ENCODE peak calls at places on chromosomes 13 and 19, in six cellular contexts. I is upper lobe of right lung; E is natural killer cell; V is stimulated activated naive CD8-positive, alpha-beta T cell treated with anti-CD3 and anti-CD28 coated beads, Interleukin-15, amount 100 ng/mL, for 72 hours; X is pancreas; O is RWPE2. S is an unnamed sample.

GRCh38 chr13:86960876-86961275 is 710.3 kb upstream of the SLITRK5 start:
- ATAC-seq in E (no peak), X (no peak), I (no peak), V (no peak), O (no peak), S (no peak)

GRCh38 chr19:42284641-42285341 is 15.7 kb downstream of the CIC start:
- ATAC-seq in I (no peak), O (no peak), V (no peak), X (no peak), E (no peak), S (no peak)

GRCh38 chr19:29495091-29495490 is 30.7 kb upstream of the VSTM2B start:
- ATAC-seq in E (no peak), I (no peak), V (no peak), X (no peak), O (no peak), S (no peak)

GRCh38 chr13:19572280-19572679 is 10.9 kb upstream of the TPTE2 start:
- ATAC-seq in O (no peak), I (no peak), E (no peak), V (no peak), X (no peak), S (no peak)

GRCh38 chr13:46374710-46375109 is 12.3 kb downstream of the RUBCNL start:
- ATAC-seq in X (no peak), E (no peak), V (peak; percentile 62), I (peak; percentile 59), O (no peak), S (no peak)

GRCh38 chr13:95181586-95181985 is 119.7 kb downstream of the ABCC4 start:
- ATAC-seq in I (no peak), E (no peak), V (no peak), X (no peak), O (no peak), S (peak; percentile 54)

GRCh38 chr13:102609696-102610095 is 12.9 kb downstream of the TPP2 start:
- ATAC-seq in E (peak; percentile 21), X (no peak), O (no peak), V (peak; percentile 93), I (no peak), S (peak; percentile 77)

GRCh38 chr13:30181856-30182651 is 125.3 kb downstream of the KATNAL1 start:
- ATAC-seq in I (no peak), O (no peak), X (no peak), V (no peak), E (no peak), S (no peak)

GRCh38 chr13:40313269-40314200 is 352.9 kb downstream of the FOXO1 start:
- ATAC-seq in X (no peak), E (no peak), O (no peak), V (no peak), I (peak; percentile 27), S (no peak)

GRCh38 chr13:72284791-72285190 is 417.8 kb upstream of the DACH1 start:
- ATAC-seq in X (no peak), O (no peak), V (no peak), E (no peak), I (no peak), S (no peak)

GRCh38 chr19:51380379-51380778 is 7.4 kb downstream of the LIM2 start:
- ATAC-seq in E (no peak), X (no peak), V (no peak), I (no peak), O (no peak), S (no peak)

GRCh38 chr13:90362718-90363117 is 984.8 kb upstream of the MIR17HG start:
- ATAC-seq in E (no peak), I (no peak), X (no peak), O (peak; percentile 27), V (no peak), S (no peak)

GRCh38 chr19:18193388-18194207 is 580 bp downstream of the MPV17L2 start:
- ATAC-seq in X (no peak), I (no peak), V (no peak), O (no peak), E (no peak), S (no peak)

GRCh38 chr19:719081-719512 is 10.4 kb downstream of the PALM start:
- ATAC-seq in O (no peak), I (peak; percentile 61), V (no peak), E (no peak), X (peak; percentile 70), S (no peak)

GRCh38 chr19:11766597-11767591 is at the start of gene ZNF441:
- ATAC-seq in X (peak; percentile 96), V (peak; percentile 98), I (peak; percentile 99), O (peak; percentile 95), E (peak; percentile 92), S (peak; percentile 99)

GRCh38 chr19:3627351-3627723 is 747 bp upstream of the CACTIN start:
- ATAC-seq in E (no peak), I (no peak), O (no peak), X (no peak), V (no peak), S (no peak)

GRCh38 chr19:46872967-46873366 is 12.2 kb downstream of the ARHGAP35 start:
- ATAC-seq in I (no peak), O (no peak), V (no peak), X (no peak), E (no peak), S (no peak)

GRCh38 chr19:54232552-54232934 is 9.7 kb upstream of the LILRB3 start:
- ATAC-seq in I (no peak), O (peak; percentile 71), E (no peak), V (no peak), X (no peak), S (no peak)

GRCh38 chr19:4077011-4077382 is 10.3 kb upstream of the ZBTB7A start:
- ATAC-seq in X (peak; percentile 16), E (no peak), I (no peak), V (no peak), O (no peak), S (no peak)

GRCh38 chr19:11435833-11436313 is 438 bp downstream of the PRKCSH start:
- ATAC-seq in O (no peak), E (no peak), V (no peak), I (no peak), X (no peak), S (no peak)

GRCh38 chr13:42660367-42660965 is 86.5 kb downstream of the TNFSF11 start:
- ATAC-seq in I (no peak), O (no peak), V (no peak), E (no peak), X (no peak), S (no peak)

GRCh38 chr13:46855664-46856063 is 41.2 kb downstream of the HTR2A start:
- ATAC-seq in I (no peak), E (no peak), O (no peak), X (no peak), V (no peak), S (no peak)

GRCh38 chr13:92806215-92806614 is 420.4 kb upstream of the GPC6 start:
- ATAC-seq in E (no peak), I (peak; percentile 81), V (peak; percentile 37), O (no peak), X (peak; percentile 91), S (peak; percentile 62)

GRCh38 chr13:31320946-31321345 is 121.2 kb downstream of the B3GLCT start:
- ATAC-seq in X (no peak), E (no peak), I (no peak), V (no peak), O (no peak), S (no peak)

GRCh38 chr13:20939662-20940061 is 37.1 kb upstream of the XPO4 start:
- ATAC-seq in X (no peak), O (no peak), V (no peak), I (peak; percentile 13), E (no peak), S (no peak)

GRCh38 chr19:40365613-40366401 is 17.3 kb downstream of the PLD3 start:
- ATAC-seq in E (peak; percentile 93), O (peak; percentile 95), X (peak; percentile 71), I (peak; percentile 93), V (peak; percentile 72), S (peak; percentile 60)

S was measured in activated T-helper 17 cell treated with anti-CD3 and anti-CD28 coated beads, Interleukin-2, amount 50 U/mL, for 72 hours.